ENCODE peak calls at places on chromosomes 2 and 18, in four cellular contexts. E, F, N and O are unnamed samples. For H3K9me3, the result is how much of the 10 kb centered on the place peaks cover.

GRCh38 chr18:473687-474265 is 26.7 kb downstream of the COLEC12 start:
- DNase-seq in E (no peak), F (no peak), N (no peak), O (no peak)

GRCh38 chr2:159468257-159468656 is 148.1 kb downstream of the BAZ2B start:
- DNase-seq in E (no peak), F (no peak), N (no peak), O (no peak)

GRCh38 chr2:20532634-20533437 is 86.0 kb downstream of the RHOB start:
- DNase-seq in E (no peak), F (no peak), N (no peak), O (no peak)

GRCh38 chr2:179990676-179991317 is 16.3 kb downstream of the CWC22 start:
- DNase-seq in E (no peak), F (no peak), N (no peak), O (no peak)

GRCh38 chr2:43041167-43041566 is 185.2 kb downstream of the ZFP36L2 start:
- DNase-seq in E (no peak), F (no peak), N (no peak), O (no peak)

GRCh38 chr2:236568068-236568921 is 1.3 kb upstream of the ACKR3 start:
- DNase-seq in E (peak), F (no peak), N (peak), O (no peak)

GRCh38 chr2:128469875-128470274 is 151.2 kb upstream of the HS6ST1 start:
- DNase-seq in E (no peak), F (no peak), N (no peak), O (no peak)

GRCh38 chr2:160484859-160485520 is 8.6 kb downstream of the RBMS1 start:
- DNase-seq in E (no peak), F (no peak), N (no peak), O (no peak)

GRCh38 chr2:7190587-7191320 is 273.5 kb downstream of the RNF144A start:
- DNase-seq in E (no peak), F (no peak), N (no peak), O (no peak)

GRCh38 chr2:102049756-102050443 is 58.1 kb downstream of the IL1R2 start:
- DNase-seq in E (no peak), F (no peak), N (no peak), O (no peak)

GRCh38 chr2:11121099-11121822 is 34.0 kb upstream of the SLC66A3 start:
- DNase-seq in E (no peak), F (no peak), N (no peak), O (no peak)

GRCh38 chr2:42092084-42092996 is 44.5 kb downstream of the PKDCC start:
- DNase-seq in E (no peak), F (no peak), N (no peak), O (no peak)

GRCh38 chr2:151490276-151490675 is 80.6 kb downstream of the RIF1 start:
- DNase-seq in E (no peak), F (no peak), N (no peak), O (no peak)

GRCh38 chr2:14633451-14634211 is 1.1 kb downstream of the LRATD1 start:
- DNase-seq in E (no peak), F (no peak), N (no peak), O (no peak)

GRCh38 chr2:54106631-54107454 is 8.6 kb upstream of the ACYP2 start:
- DNase-seq in E (peak), F (peak), N (no peak), O (no peak)

GRCh38 chr2:71277536-71278103 is 50.7 kb upstream of the PAIP2B start:
- DNase-seq in E (peak), F (no peak), N (peak), O (no peak)

GRCh38 chr2:3605013-3605961 is 10.4 kb downstream of the COLEC11 start:
- DNase-seq in E (no peak), F (peak), N (peak), O (no peak)

GRCh38 chr18:8423051-8423558 is 186.1 kb upstream of the RAB12 start:
- DNase-seq in E (no peak), F (no peak), N (no peak), O (peak)

GRCh38 chr2:58428286-58428552 is 187.1 kb upstream of the FANCL start:
- DNase-seq in E (no peak), F (no peak), N (no peak), O (no peak)

GRCh38 chr2:196592912-196593881 is 46.3 kb upstream of the CCDC150 start:
- DNase-seq in E (peak), F (no peak), N (peak), O (no peak)

GRCh38 chr2:173963323-173963816 is 1.8 kb downstream of the SP3 start:
- DNase-seq in E (peak), F (peak), N (no peak), O (no peak)

GRCh38 chr2:239647037-239647436 is 246.2 kb upstream of the HDAC4 start:
- DNase-seq in E (no peak), F (no peak), N (no peak), O (no peak)

GRCh38 chr2:51290725-51291124 is 258.8 kb upstream of the NRXN1 start:
- DNase-seq in E (no peak), F (no peak), N (no peak), O (peak)

GRCh38 chr2:44931177-44931795 is 10.2 kb upstream of the SIX3 start:
- DNase-seq in E (no peak), F (no peak), N (no peak), O (no peak)

GRCh38 chr2:85302106-85302505 is 25.7 kb downstream of the TGOLN2 start:
- DNase-seq in E (no peak), F (no peak), N (no peak), O (no peak)

GRCh38 chr18:62437520-62438329 is 85.1 kb upstream of the ZCCHC2 start:
- DNase-seq in E (no peak), F (no peak), N (no peak), O (no peak)

GRCh38 chr2:235027558-235028214 is 75.9 kb downstream of the SH3BP4 start:
- DNase-seq in E (no peak), F (no peak), N (no peak), O (no peak)

GRCh38 chr18:46416706-46417638 is 240.0 kb downstream of the LOXHD1 start:
- DNase-seq in E (no peak), F (peak), N (no peak), O (no peak)

GRCh38 chr2:165778653-165779451 is 15.2 kb downstream of the GALNT3 start:
- DNase-seq in E (no peak), F (peak), N (no peak), O (no peak)

GRCh38 chr18:12278765-12279682 is 24.9 kb downstream of the CIDEA start:
- DNase-seq in E (peak), F (no peak), N (no peak), O (peak)

GRCh38 chr18:49021076-49021432 is 70.3 kb upstream of the SMAD7 start:
- DNase-seq in E (no peak), F (no peak), N (no peak), O (no peak)

GRCh38 chr2:66869076-66869475 is 434.2 kb downstream of the MEIS1 start:
- DNase-seq in E (no peak), F (no peak), N (no peak), O (no peak)

GRCh38 chr2:173248381-173248780 is 106.3 kb upstream of the CDCA7 start:
- DNase-seq in E (no peak), F (no peak), N (no peak), O (no peak)

GRCh38 chr2:110853516-110853915 is 121.1 kb downstream of the ACOXL start:
- DNase-seq in E (no peak), F (peak), N (peak), O (no peak)

GRCh38 chr2:9333591-9334171 is 89.6 kb downstream of the ITGB1BP1 start:
- DNase-seq in E (peak), F (peak), N (no peak), O (peak)

GRCh38 chr2:240960309-240960962 is 38.0 kb upstream of the SNED1 start:
- DNase-seq in E (peak), F (no peak), N (peak), O (no peak)

GRCh38 chr2:98460573-98461560 is 16.2 kb downstream of the INPP4A start:
- DNase-seq in E (peak), F (peak), N (peak), O (no peak)

GRCh38 chr2:121502246-121502645 is 28.4 kb upstream of the RNU4ATAC start:
- DNase-seq in E (no peak), F (no peak), N (no peak), O (no peak)
- H3K9me3 ChIP-seq in E (under half), F (under half), N (under half), O (under half)

GRCh38 chr18:79566841-79567370 is 112.7 kb upstream of the CTDP1 start:
- DNase-seq in E (no peak), F (no peak), N (no peak), O (no peak)
- H3K4me3 ChIP-seq in E (no peak), F (no peak), N (no peak), O (no peak)

DNA sequence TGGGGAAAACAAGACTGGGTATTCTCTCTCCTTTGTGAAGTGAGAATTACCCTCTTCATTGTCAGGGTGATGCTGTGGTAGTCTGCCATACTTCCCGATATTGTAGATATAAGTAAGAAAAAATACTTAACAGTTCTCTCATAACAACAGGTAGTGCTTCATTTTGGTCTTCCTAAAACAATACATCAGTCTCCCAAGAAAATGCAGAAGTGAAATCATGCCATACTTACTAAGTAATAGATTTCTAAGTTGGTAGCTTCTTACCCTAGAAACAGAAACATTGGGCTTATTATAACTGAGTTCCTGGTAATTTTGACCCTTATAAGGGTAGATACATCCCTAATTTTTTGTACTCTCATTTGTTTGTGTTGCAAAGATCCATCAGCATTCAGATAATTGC is 460.7 kb upstream of the DCC start:
- DNase-seq in E (no peak), F (no peak), N (no peak), O (no peak)
- H3K9me3 ChIP-seq in E (under half), F (under half), N (under half), O (under half)

GRCh38 chr18:58493070-58493469 is 135.8 kb downstream of the ALPK2 start:
- DNase-seq in E (no peak), F (no peak), N (no peak), O (no peak)

GRCh38 chr18:58491773-58492752 is 136.8 kb downstream of the ALPK2 start:
- DNase-seq in E (no peak), F (no peak), N (no peak), O (no peak)

GRCh38 chr18:58495634-58496033 is 133.3 kb downstream of the ALPK2 start:
- DNase-seq in E (no peak), F (no peak), N (no peak), O (no peak)

GRCh38 chr18:58495202-58495601 is 133.7 kb downstream of the ALPK2 start:
- DNase-seq in E (no peak), F (no peak), N (no peak), O (no peak)

GRCh38 chr18:58493516-58494253 is 135.2 kb downstream of the ALPK2 start:
- DNase-seq in E (peak), F (peak), N (peak), O (peak)
- H3K4me3 ChIP-seq in E (peak), F (no peak), N (no peak), O (no peak)

GRCh38 chr2:233369462-233369861 is 15.2 kb downstream of the DGKD start:
- DNase-seq in E (no peak), F (no peak), N (no peak), O (no peak)
- H3K9me3 ChIP-seq in E (under half), F (under half), N (under half), O (under half)

GRCh38 chr2:74512744-74513604 is 1.3 kb upstream of the TLX2 start:
- DNase-seq in E (no peak), F (no peak), N (no peak), O (no peak)
- H3K4me3 ChIP-seq in E (no peak), F (no peak), N (no peak), O (no peak)

GRCh38 chr2:228614741-228615140 is 433.3 kb upstream of the SPHKAP start:
- DNase-seq in E (no peak), F (no peak), N (no peak), O (no peak)
- H3K9me3 ChIP-seq in E (under half), F (under half), N (under half), O (under half)

DNA sequence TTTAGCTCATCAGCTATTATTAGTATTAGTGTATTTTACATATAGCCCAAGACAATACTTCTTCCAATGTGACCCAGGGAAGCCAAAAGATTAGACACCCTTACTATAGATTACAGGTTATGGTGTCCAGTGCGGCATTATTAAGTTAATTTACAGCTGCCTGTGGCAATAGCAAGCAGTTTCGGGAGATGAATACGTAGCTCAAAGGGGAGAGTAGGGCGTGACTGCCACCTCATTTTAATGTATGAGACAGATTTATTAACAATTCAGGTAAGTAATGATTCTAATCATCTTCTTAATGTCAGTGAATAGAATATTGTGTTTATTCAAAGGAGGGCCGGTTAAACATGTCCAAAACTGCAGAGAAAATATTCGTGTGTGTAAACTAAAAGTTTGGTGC is 6.8 kb upstream of the DSG3 start:
- DNase-seq in E (no peak), F (no peak), N (no peak), O (no peak)
- H3K4me3 ChIP-seq in E (no peak), F (no peak), N (no peak), O (no peak)

GRCh38 chr2:226771067-226771466 is 28.6 kb downstream of the IRS1 start:
- DNase-seq in E (peak), F (no peak), N (no peak), O (no peak)
- H3K9me3 ChIP-seq in E (under half), F (under half), N (under half), O (under half)